ENCODE peak calls at places on chromosome 14, in five cellular contexts. J is HuH-7, H is lower leg skin, B is fibroblast of lung, M is iris pigment epithelial cell. R is an unnamed sample.

GRCh38 chr14:56129092-56129491 is 10.9 kb downstream of the PELI2 start:
- DNase-seq in J (no peak), H (no peak), B (no peak), M (no peak), R (no peak)

GRCh38 chr14:67385120-67385519 is 25.0 kb downstream of the EIF2S1 start:
- DNase-seq in J (no peak), H (no peak), B (no peak), M (no peak), R (no peak)

GRCh38 chr14:54094765-54095164 is 138.1 kb upstream of the BMP4 start:
- DNase-seq in J (no peak), H (no peak), B (peak; percentile 15), M (no peak), R (no peak)

GRCh38 chr14:105458010-105458409 is 16.6 kb upstream of the CRIP2 start:
- DNase-seq in J (no peak), H (no peak), B (no peak), M (no peak), R (no peak)

GRCh38 chr14:94021001-94021400 is 5.1 kb upstream of the OTUB2 start:
- DNase-seq in J (no peak), H (no peak), B (no peak), M (peak; percentile 39), R (no peak)

GRCh38 chr14:60232185-60232584 is 16.8 kb upstream of the PPM1A start:
- DNase-seq in J (no peak), H (no peak), B (no peak), M (no peak), R (no peak)

GRCh38 chr14:50012644-50013043 is 103.7 kb downstream of the VCPKMT start:
- DNase-seq in J (no peak), H (no peak), B (peak; percentile 45), M (peak; percentile 69), R (no peak)

GRCh38 chr14:94936411-94936892 is 166.5 kb upstream of the GSC start:
- DNase-seq in J (no peak), H (peak; percentile 92), B (peak; percentile 34), M (peak; percentile 43), R (no peak)

GRCh38 chr14:32938719-32939253 is at the start of gene NPAS3:
- DNase-seq in J (no peak), H (no peak), B (no peak), M (no peak), R (peak; percentile 14)

GRCh38 chr14:106879241-106879640 is 1352.9 kb downstream of the TMEM121 start:
- DNase-seq in J (no peak), H (no peak), B (no peak), M (peak; percentile 14), R (no peak)

GRCh38 chr14:99724939-99725773 is 41.1 kb downstream of the CYP46A1 start:
- DNase-seq in J (no peak), H (peak; percentile 84), B (no peak), M (no peak), R (no peak)

GRCh38 chr14:33686218-33686617 is 264.7 kb downstream of the EGLN3 start:
- DNase-seq in J (no peak), H (no peak), B (peak; percentile 64), M (peak; percentile 74), R (no peak)

GRCh38 chr14:23101213-23101970 is 3.4 kb downstream of the CIROP start:
- DNase-seq in J (no peak), H (peak; percentile 45), B (no peak), M (no peak), R (no peak)

GRCh38 chr14:64363265-64363840 is 24.8 kb upstream of the MTHFD1 start:
- DNase-seq in J (no peak), H (no peak), B (peak; percentile 24), M (peak; percentile 59), R (peak; percentile 46)

GRCh38 chr14:59583755-59584154 is 7.1 kb upstream of the CCDC175 start:
- DNase-seq in J (no peak), H (no peak), B (peak; percentile 25), M (peak; percentile 79), R (peak; percentile 15)

GRCh38 chr14:104150201-104151027 is 12.0 kb downstream of the KIF26A start:
- DNase-seq in J (no peak), H (no peak), B (peak; percentile 27), M (peak; percentile 67), R (peak; percentile 58)

GRCh38 chr14:23186913-23187654 is 3.6 kb upstream of the SLC7A8 start:
- DNase-seq in J (peak; percentile 54), H (no peak), B (peak; percentile 84), M (peak; percentile 68), R (peak; percentile 66)

GRCh38 chr14:104166698-104167097 is 28.3 kb downstream of the KIF26A start:
- DNase-seq in J (no peak), H (no peak), B (no peak), M (no peak), R (no peak)

GRCh38 chr14:51419685-51420084 is 179.6 kb downstream of the TMX1 start:
- DNase-seq in J (no peak), H (no peak), B (no peak), M (no peak), R (no peak)

GRCh38 chr14:43877351-43877900 is 629.7 kb downstream of the FSCB start:
- DNase-seq in J (no peak), H (no peak), B (no peak), M (no peak), R (no peak)

GRCh38 chr14:86777950-86778602 is 1214.9 kb downstream of the GALC start:
- DNase-seq in J (no peak), H (no peak), B (peak; percentile 91), M (peak; percentile 76), R (no peak)

GRCh38 chr14:89851031-89851430 is 103.5 kb downstream of the EFCAB11 start:
- DNase-seq in J (no peak), H (no peak), B (peak; percentile 17), M (no peak), R (peak; percentile 50)

GRCh38 chr14:68474741-68475140 is 318.1 kb downstream of the ZFP36L1 start:
- DNase-seq in J (no peak), H (no peak), B (no peak), M (no peak), R (no peak)

GRCh38 chr14:63857467-63858030 is 4.7 kb downstream of the SYNE2 start:
- DNase-seq in J (no peak), H (no peak), B (no peak), M (no peak), R (no peak)

GRCh38 chr14:76810953-76811400 is 1.7 kb downstream of the ANGEL1 start:
- DNase-seq in J (peak; percentile 39), H (no peak), B (peak; percentile 59), M (peak; percentile 37), R (peak; percentile 19)

GRCh38 chr14:65243766-65244442 is 141.6 kb upstream of the MAX start:
- DNase-seq in J (no peak), H (no peak), B (no peak), M (peak; percentile 57), R (peak; percentile 69)

GRCh38 chr14:69584389-69584788 is 9.7 kb upstream of the CCDC177 start:
- DNase-seq in J (no peak), H (no peak), B (no peak), M (no peak), R (no peak)

GRCh38 chr14:88995437-88996198 is 171.2 kb downstream of the TTC8 start:
- DNase-seq in J (no peak), H (no peak), B (peak; percentile 73), M (peak; percentile 82), R (no peak)